ENCODE peak calls at places on chromosomes 12 and 14, in eight cellular contexts. K, N, M, Z, I, J, X and H are unnamed samples.
A peak's percentile ranks its signal among the peaks of the same experiment; 100 is the strongest.

GRCh38 chr12:132788375-132789098 is 26.9 kb upstream of the ANKLE2 start:
- DNase-seq in K (no peak), N (no peak), M (no peak), Z (no peak), I (no peak), J (no peak), X (no peak), H (no peak)

GRCh38 chr12:71556881-71557280 is 106.8 kb downstream of the ZFC3H1 start:
- DNase-seq in K (no peak), N (no peak), M (peak; percentile 55), Z (no peak), I (peak; percentile 96), J (no peak), X (no peak), H (no peak)

GRCh38 chr14:45757655-45758054 is 504.7 kb upstream of the MIS18BP1 start:
- DNase-seq in K (no peak), N (no peak), M (no peak), Z (peak; percentile 49), I (no peak), J (no peak), X (no peak), H (no peak)

GRCh38 chr14:34380446-34380845 is 81.6 kb downstream of the SPTSSA start:
- DNase-seq in K (no peak), N (no peak), M (no peak), Z (no peak), I (no peak), J (no peak), X (no peak), H (no peak)

GRCh38 chr12:24839268-24839791 is 109.6 kb downstream of the BCAT1 start:
- DNase-seq in K (no peak), N (no peak), M (no peak), Z (no peak), I (no peak), J (no peak), X (no peak), H (no peak)

GRCh38 chr14:30267141-30267540 is 291.8 kb upstream of the G2E3 start:
- DNase-seq in K (no peak), N (no peak), M (no peak), Z (no peak), I (no peak), J (no peak), X (no peak), H (no peak)

GRCh38 chr12:42588981-42589464 is 523 bp downstream of the PRICKLE1 start:
- DNase-seq in K (no peak), N (no peak), M (no peak), Z (peak; percentile 11), I (peak; percentile 80), J (peak; percentile 38), X (peak; percentile 76), H (peak; percentile 67)

GRCh38 chr12:26277511-26278246 is 82.3 kb downstream of the SSPN start:
- DNase-seq in K (no peak), N (no peak), M (no peak), Z (no peak), I (no peak), J (no peak), X (no peak), H (no peak)

GRCh38 chr14:92627707-92628215 is 114.2 kb downstream of the RIN3 start:
- DNase-seq in K (no peak), N (no peak), M (no peak), Z (no peak), I (no peak), J (no peak), X (no peak), H (no peak)

GRCh38 chr12:40171501-40171900 is 53.3 kb upstream of the LRRK2 start:
- DNase-seq in K (no peak), N (no peak), M (no peak), Z (no peak), I (no peak), J (no peak), X (no peak), H (no peak)

GRCh38 chr14:102028733-102029132 is 58.1 kb downstream of the HSP90AA1 start:
- DNase-seq in K (no peak), N (no peak), M (no peak), Z (no peak), I (peak; percentile 81), J (no peak), X (peak; percentile 18), H (no peak)

GRCh38 chr14:93369393-93370266 is 22.6 kb downstream of the COX8C start:
- DNase-seq in K (no peak), N (no peak), M (no peak), Z (peak; percentile 34), I (no peak), J (no peak), X (no peak), H (no peak)

GRCh38 chr14:76710093-76711010 is 50.9 kb upstream of the VASH1 start:
- DNase-seq in K (peak; percentile 25), N (no peak), M (peak; percentile 24), Z (peak; percentile 66), I (peak; percentile 51), J (no peak), X (no peak), H (no peak)

GRCh38 chr14:20499108-20499507 is 6.2 kb upstream of the RNASE10 start:
- DNase-seq in K (no peak), N (no peak), M (no peak), Z (no peak), I (peak; percentile 75), J (no peak), X (no peak), H (no peak)

GRCh38 chr14:52013984-52014600 is 24.7 kb downstream of the RTRAF start:
- DNase-seq in K (no peak), N (no peak), M (no peak), Z (peak; percentile 15), I (peak; percentile 67), J (no peak), X (no peak), H (no peak)

GRCh38 chr12:131159660-131160059 is 206.0 kb downstream of the ADGRD1 start:
- DNase-seq in K (no peak), N (no peak), M (peak; percentile 18), Z (no peak), I (peak; percentile 89), J (no peak), X (no peak), H (no peak)

GRCh38 chr14:73792476-73792875 is 59.2 kb upstream of the PTGR2 start:
- DNase-seq in K (no peak), N (no peak), M (no peak), Z (no peak), I (peak; percentile 26), J (no peak), X (no peak), H (no peak)

GRCh38 chr12:45762185-45763110 is 32.9 kb downstream of the ARID2 start:
- DNase-seq in K (peak; percentile 29), N (no peak), M (peak; percentile 19), Z (peak; percentile 26), I (peak; percentile 84), J (no peak), X (no peak), H (no peak)

GRCh38 chr12:75553398-75553797 is 42.0 kb upstream of the KRR1 start:
- DNase-seq in K (no peak), N (no peak), M (peak; percentile 32), Z (no peak), I (peak; percentile 86), J (no peak), X (no peak), H (no peak)

GRCh38 chr12:95336387-95337067 is 118.9 kb downstream of the VEZT start:
- DNase-seq in K (no peak), N (no peak), M (peak; percentile 65), Z (peak; percentile 89), I (peak; percentile 94), J (peak; percentile 41), X (peak; percentile 85), H (peak; percentile 57)

GRCh38 chr12:69468237-69469026 is 1.8 kb upstream of the FRS2 start:
- DNase-seq in K (no peak), N (no peak), M (no peak), Z (peak; percentile 7), I (peak; percentile 64), J (no peak), X (no peak), H (no peak)

GRCh38 chr14:100651999-100652508 is 64.8 kb upstream of the BEGAIN start:
- DNase-seq in K (no peak), N (no peak), M (no peak), Z (no peak), I (no peak), J (peak; percentile 5), X (no peak), H (no peak)

GRCh38 chr12:52190860-52191729 is 719 bp downstream of the KRT80 start:
- DNase-seq in K (no peak), N (no peak), M (no peak), Z (no peak), I (no peak), J (no peak), X (no peak), H (no peak)
- H3K4me3 ChIP-seq in K (no peak overlapping the region), N (no peak overlapping the region), M (peak overlapping the region; percentile 52), Z (no peak overlapping the region), I (no peak overlapping the region), J (no peak overlapping the region), X (no peak overlapping the region), H (no peak overlapping the region)

DNA sequence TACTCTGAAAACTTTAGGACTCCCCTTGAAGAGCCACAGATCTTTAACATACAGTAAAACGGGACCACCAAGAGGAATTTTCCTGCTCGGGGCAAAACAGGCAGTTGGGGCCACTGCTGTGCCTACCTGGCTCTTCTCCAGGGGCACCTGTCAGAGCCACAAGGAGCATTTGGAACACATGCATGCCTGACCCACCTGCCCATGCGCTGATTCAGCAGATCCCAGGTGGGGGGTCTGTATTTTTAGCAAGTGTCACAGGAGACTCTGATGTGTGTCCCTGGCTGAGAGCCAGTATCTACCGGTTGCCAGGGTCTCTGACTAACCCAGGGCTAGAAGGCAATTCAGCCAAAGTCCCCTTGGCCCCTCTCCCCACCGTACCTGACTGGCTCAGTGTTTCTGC is 6.5 kb downstream of the CTDSP2 start:
- DNase-seq in K (no peak), N (no peak), M (no peak), Z (no peak), I (no peak), J (peak; percentile 65), X (no peak), H (no peak)
- H3K4me1 ChIP-seq in K (peaks cover 100% of the 10 kb centered on the region), N (peaks cover 61% of the 10 kb centered on the region), M (peaks cover 25% of the 10 kb centered on the region), Z (peaks cover 99% of the 10 kb centered on the region), I (peaks cover 35% of the 10 kb centered on the region), J (peaks cover 94% of the 10 kb centered on the region), X (peaks cover 74% of the 10 kb centered on the region), H (peaks cover 94% of the 10 kb centered on the region)

GRCh38 chr12:55708695-55709233 is 1.1 kb upstream of the ITGA7 start:
- DNase-seq in K (no peak), N (no peak), M (no peak), Z (no peak), I (no peak), J (peak; percentile 32), X (peak; percentile 67), H (no peak)
- H3K4me3 ChIP-seq in K (peak overlapping the region; percentile 69), N (peak overlapping the region; percentile 70), M (peak overlapping the region; percentile 57), Z (peak overlapping the region; percentile 64), I (no peak overlapping the region), J (peak overlapping the region; percentile 85), X (no peak overlapping the region), H (peak overlapping the region; percentile 96)

DNA sequence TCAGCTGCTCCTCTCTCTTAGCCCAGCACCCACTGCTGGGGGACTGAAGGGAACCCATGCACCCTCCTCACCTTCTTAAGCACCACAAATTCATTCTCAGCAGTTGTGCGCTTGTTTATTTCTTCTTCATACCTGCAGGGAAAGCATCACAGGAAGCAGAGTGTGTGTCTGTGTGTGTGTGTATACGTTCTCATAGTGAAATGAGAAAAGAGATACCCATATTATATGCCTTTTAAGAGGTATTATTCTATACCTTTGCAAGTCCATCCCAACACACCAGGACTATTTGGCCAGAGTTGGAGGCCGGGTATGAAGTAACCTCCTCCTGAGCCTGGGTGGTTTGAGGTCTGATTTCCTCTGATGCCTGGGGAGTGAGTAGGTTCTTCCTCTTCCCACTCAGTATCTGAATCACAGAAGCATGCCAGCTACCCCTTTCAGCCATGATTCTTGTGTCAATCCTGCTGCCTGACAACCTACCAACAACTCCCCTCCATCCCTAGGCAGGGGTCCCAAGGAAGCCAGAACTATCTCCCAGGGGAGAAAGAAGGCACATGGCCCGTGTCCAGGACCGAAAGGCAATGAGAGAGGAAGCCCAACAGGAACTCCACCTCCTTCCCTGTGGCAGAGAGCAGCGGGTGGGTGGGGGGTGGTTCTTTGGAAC is 3.0 kb downstream of the KRT73 start:
- DNase-seq in K (peak; percentile 17), N (no peak), M (no peak), Z (no peak), I (no peak), J (no peak), X (no peak), H (no peak)
- H3K4me1 ChIP-seq in K (peaks cover 6% of the 10 kb centered on the region), N (no peaks in the 10 kb centered on the region), M (no peaks in the 10 kb centered on the region), Z (no peaks in the 10 kb centered on the region), I (peaks cover 8% of the 10 kb centered on the region), J (no peaks in the 10 kb centered on the region), X (no peaks in the 10 kb centered on the region), H (no peaks in the 10 kb centered on the region)